ENCODE peak calls at places on chromosome 14, in four cellular contexts. X, B, M and S are unnamed samples.

GRCh38 chr14:55438066-55438683 is 2.2 kb downstream of the TBPL2 start:
- DNase-seq in X (peak), M (peak), B (no peak), S (no peak)

GRCh38 chr14:102835959-102836358 is 58.7 kb downstream of the TRAF3 start:
- DNase-seq in X (no peak), M (no peak), B (no peak), S (no peak)

GRCh38 chr14:21917699-21918436 is 244.2 kb upstream of the OR4E1 start:
- DNase-seq in M (peak), B (peak), X (peak), S (peak)

GRCh38 chr14:106585692-106586091 is 1059.3 kb downstream of the TMEM121 start:
- DNase-seq in M (no peak), B (no peak), X (no peak), S (no peak)

GRCh38 chr14:93086441-93087055 is 29.2 kb downstream of the ITPK1 start:
- DNase-seq in X (no peak), M (no peak), B (no peak), S (no peak)

GRCh38 chr14:99686557-99687283 is 2.6 kb downstream of the CYP46A1 start:
- DNase-seq in X (no peak), B (no peak), M (peak), S (no peak)

GRCh38 chr14:71733210-71733883 is 198.9 kb upstream of the RGS6 start:
- DNase-seq in B (no peak), X (no peak), M (no peak), S (no peak)

GRCh38 chr14:64801800-64802199 is 77.9 kb downstream of the SPTB start:
- DNase-seq in M (peak), X (peak), B (no peak), S (no peak)

GRCh38 chr14:75044322-75044721 is 6.9 kb downstream of the MLH3 start:
- DNase-seq in M (no peak), B (no peak), X (no peak), S (no peak)

GRCh38 chr14:102951034-102951433 is 28.6 kb downstream of the AMN start:
- DNase-seq in M (no peak), B (no peak), X (no peak), S (no peak)

GRCh38 chr14:103745424-103745823 is 29.8 kb downstream of the ZFYVE21 start:
- DNase-seq in B (no peak), X (no peak), M (no peak), S (no peak)

GRCh38 chr14:88667555-88668273 is 104.9 kb downstream of the ZC3H14 start:
- DNase-seq in M (peak), X (peak), B (peak), S (no peak)

GRCh38 chr14:75339059-75339458 is 60.4 kb downstream of the FOS start:
- DNase-seq in M (no peak), X (no peak), B (no peak), S (no peak)

GRCh38 chr14:98808494-98809407 is 463.2 kb downstream of the BCL11B start:
- DNase-seq in M (no peak), X (no peak), B (no peak), S (no peak)

GRCh38 chr14:59346796-59347510 is 118.2 kb downstream of the GPR135 start:
- DNase-seq in B (no peak), M (no peak), X (no peak), S (no peak)

GRCh38 chr14:70168401-70168800 is 20.4 kb downstream of the SLC8A3 start:
- DNase-seq in X (no peak), M (no peak), B (no peak), S (no peak)

GRCh38 chr14:101070540-101071492 is 167.3 kb upstream of the RTL1 start:
- DNase-seq in M (no peak), B (no peak), X (no peak), S (no peak)

GRCh38 chr14:75295061-75295461 is 16.4 kb downstream of the FOS start:
- DNase-seq in M (no peak), B (no peak), X (peak), S (no peak)

GRCh38 chr14:26017270-26017669 is 580.6 kb downstream of the NOVA1 start:
- DNase-seq in B (no peak), M (no peak), X (no peak), S (no peak)

GRCh38 chr14:30855345-30856037 is 18.9 kb upstream of the COCH start:
- DNase-seq in M (no peak), X (no peak), B (no peak), S (no peak)

GRCh38 chr14:88798161-88798560 is 5.4 kb upstream of the EML5 start:
- DNase-seq in M (no peak), X (peak), B (no peak), S (no peak)

GRCh38 chr14:35068238-35069012 is 22.4 kb downstream of the FAM177A1 start:
- DNase-seq in B (no peak), X (no peak), M (no peak), S (no peak)

GRCh38 chr14:64337901-64338615 is 43.9 kb upstream of the ESR2 start:
- DNase-seq in M (peak), B (no peak), X (peak), S (no peak)